ENCODE peak calls at places on chromosomes 16 and 17, in eight cellular contexts. X is COLO829; K is T-cell; V is T-helper 2 cell; G is activated T-helper 2 cell treated with anti-CD3 and anti-CD28 coated beads, Interferon-gamma antibody, Interleukin-2, Interleukin-4, amounts not matched to agents 10 μg/mL and 5 μg/mL and 100 μg/mL, durations not matched to agents 14 hours and 24 hours and 36 hours; L is GM23338; F is NCI-H1105 treated with DMSO at 0.1 percent for 48 hours; Q is heart left ventricle. M is an unnamed sample.

GRCh38 chr17:7215136-7215638 is 4.4 kb downstream of the DLG4 start:
- DNase-seq in X (no peak), K (no peak), V (no peak), G (no peak), L (peak; percentile 81), F (no peak), Q (no peak), M (no peak)

GRCh38 chr17:14047591-14047990 is 21.7 kb upstream of the COX10 start:
- DNase-seq in X (no peak), K (no peak), V (no peak), G (no peak), L (no peak), F (no peak), Q (no peak), M (no peak)

GRCh38 chr16:81821422-81822128 is 42.5 kb downstream of the PLCG2 start:
- DNase-seq in X (no peak), K (no peak), V (no peak), G (no peak), L (peak; percentile 42), F (no peak), Q (no peak), M (no peak)

GRCh38 chr16:15949210-15950166 is at the start of gene ABCC1:
- DNase-seq in X (no peak), K (peak; percentile 58), V (peak; percentile 75), G (peak; percentile 36), L (peak; percentile 69), F (peak; percentile 37), Q (peak; percentile 51), M (peak; percentile 15)

GRCh38 chr17:55264273-55264639 is 504 bp upstream of the HLF start:
- DNase-seq in X (no peak), K (no peak), V (no peak), G (no peak), L (peak; percentile 31), F (peak; percentile 23), Q (no peak), M (peak; percentile 42)

GRCh38 chr16:23182675-23183485 is at the start of gene SCNN1G:
- DNase-seq in X (no peak), K (no peak), V (no peak), G (no peak), L (peak; percentile 52), F (peak; percentile 20), Q (peak; percentile 25), M (peak; percentile 41)

GRCh38 chr16:19093631-19094541 is 19.9 kb upstream of the ITPRIPL2 start:
- DNase-seq in X (no peak), K (no peak), V (no peak), G (no peak), L (no peak), F (no peak), Q (no peak), M (no peak)

GRCh38 chr16:12992066-12992465 is 90.7 kb downstream of the SHISA9 start:
- DNase-seq in X (no peak), K (no peak), V (no peak), G (no peak), L (no peak), F (no peak), Q (no peak), M (no peak)

GRCh38 chr17:66842505-66842904 is 7.6 kb downstream of the CACNG5 start:
- DNase-seq in X (no peak), K (no peak), V (no peak), G (no peak), L (no peak), F (no peak), Q (no peak), M (no peak)

GRCh38 chr17:41739661-41740352 is 5.4 kb upstream of the HAP1 start:
- DNase-seq in X (no peak), K (no peak), V (no peak), G (no peak), L (no peak), F (no peak), Q (no peak), M (no peak)

GRCh38 chr17:82613283-82614094 is 34.8 kb downstream of the WDR45B start:
- DNase-seq in X (no peak), K (no peak), V (no peak), G (no peak), L (peak; percentile 70), F (peak; percentile 34), Q (peak; percentile 62), M (no peak)

GRCh38 chr16:67243481-67243880 is 3.8 kb downstream of the FHOD1 start:
- DNase-seq in X (no peak), K (no peak), V (no peak), G (no peak), L (no peak), F (no peak), Q (peak; percentile 67), M (no peak)

GRCh38 chr17:55238931-55239297 is 25.8 kb upstream of the HLF start:
- DNase-seq in X (no peak), K (no peak), V (peak; percentile 18), G (no peak), L (peak; percentile 69), F (peak; percentile 58), Q (no peak), M (peak; percentile 83)

GRCh38 chr16:90057738-90058173 is 19.4 kb downstream of the PRDM7 start:
- DNase-seq in X (peak; percentile 42), K (no peak), V (peak; percentile 32), G (no peak), L (no peak), F (no peak), Q (no peak), M (no peak)

GRCh38 chr17:73498854-73499597 is 145.2 kb downstream of the SDK2 start:
- DNase-seq in X (no peak), K (no peak), V (no peak), G (no peak), L (no peak), F (no peak), Q (peak; percentile 49), M (no peak)

GRCh38 chr17:40351185-40352043 is 13.1 kb downstream of the GJD3 start:
- DNase-seq in X (no peak), K (no peak), V (no peak), G (no peak), L (no peak), F (peak; percentile 64), Q (peak; percentile 30), M (no peak)

GRCh38 chr17:7014995-7015586 is 2.7 kb downstream of the RNASEK start:
- DNase-seq in X (no peak), K (peak; percentile 87), V (peak; percentile 87), G (peak; percentile 78), L (peak; percentile 23), F (no peak), Q (no peak), M (no peak)

GRCh38 chr17:55772086-55772485 is 21.2 kb downstream of the PCTP start:
- DNase-seq in X (no peak), K (no peak), V (no peak), G (no peak), L (no peak), F (no peak), Q (no peak), M (no peak)

GRCh38 chr16:53629607-53630312 is 73.9 kb downstream of the RPGRIP1L start:
- DNase-seq in X (no peak), K (no peak), V (no peak), G (no peak), L (no peak), F (peak; percentile 48), Q (no peak), M (no peak)

GRCh38 chr16:80330803-80331202 is 210.0 kb upstream of the DYNLRB2 start:
- DNase-seq in X (no peak), K (no peak), V (no peak), G (no peak), L (no peak), F (no peak), Q (no peak), M (no peak)

GRCh38 chr17:72934927-72935326 is 157.6 kb downstream of the SLC39A11 start:
- DNase-seq in X (no peak), K (no peak), V (no peak), G (no peak), L (no peak), F (no peak), Q (no peak), M (no peak)